ENCODE peak calls at places on chromosomes 16 and 17, in four cellular contexts. M is CD8-positive, alpha-beta memory T cell; F is choroid plexus epithelial cell; O is iris pigment epithelial cell. Z is an unnamed sample.
A peak's percentile ranks its signal among the peaks of the same experiment; 100 is the strongest.

GRCh38 chr16:64253114-64253513 is 868.7 kb downstream of the CDH11 start:
- DNase-seq in O (no peak), M (no peak), F (no peak), Z (peak; percentile 3)

GRCh38 chr17:60601443-60602384 is 1.7 kb downstream of the PPM1D start:
- DNase-seq in M (peak; percentile 36), O (peak; percentile 82), F (peak; percentile 90), Z (peak; percentile 90)

GRCh38 chr16:62829615-62830014 is 793.4 kb upstream of the CDH8 start:
- DNase-seq in O (no peak), F (no peak), M (no peak), Z (no peak)

GRCh38 chr17:28705074-28705659 is 6.5 kb downstream of the PROCA1 start:
- DNase-seq in M (no peak), F (no peak), O (no peak), Z (no peak)

GRCh38 chr16:50281391-50282009 is 15.1 kb downstream of the ADCY7 start:
- DNase-seq in O (no peak), F (no peak), M (no peak), Z (no peak)

GRCh38 chr16:87216148-87216823 is 100.9 kb downstream of the C16orf95 start:
- DNase-seq in M (no peak), F (no peak), O (no peak), Z (no peak)

GRCh38 chr17:71251276-71251675 is 869.5 kb upstream of the SOX9 start:
- DNase-seq in M (no peak), O (peak; percentile 19), F (peak; percentile 57), Z (no peak)

GRCh38 chr16:61576476-61576875 is 459.8 kb downstream of the CDH8 start:
- DNase-seq in M (no peak), F (no peak), O (no peak), Z (no peak)

GRCh38 chr17:36213695-36214094 is 2.8 kb downstream of the CCL4L2 start:
- DNase-seq in O (no peak), F (no peak), M (no peak), Z (no peak)

GRCh38 chr17:57433396-57433944 is 177.1 kb downstream of the MSI2 start:
- DNase-seq in F (no peak), M (no peak), O (no peak), Z (no peak)

GRCh38 chr16:11010576-11011221 is 66.3 kb downstream of the CLEC16A start:
- DNase-seq in O (no peak), M (no peak), F (no peak), Z (peak; percentile 30)

GRCh38 chr16:50263940-50264929 is 2.1 kb upstream of the ADCY7 start:
- DNase-seq in F (no peak), O (no peak), M (no peak), Z (peak; percentile 53)

GRCh38 chr16:85491798-85492616 is 121.1 kb upstream of the GSE1 start:
- DNase-seq in F (no peak), O (peak; percentile 14), M (peak; percentile 16), Z (peak; percentile 28)

GRCh38 chr17:67376892-67377726 is at the start of gene PITPNC1:
- DNase-seq in O (peak; percentile 92), F (peak; percentile 86), M (peak; percentile 88), Z (peak; percentile 92)

GRCh38 chr16:66935319-66936011 is at the start of gene CES2:
- DNase-seq in F (peak; percentile 17), O (peak; percentile 35), M (no peak), Z (peak; percentile 40)

GRCh38 chr17:4161560-4162221 is 18.7 kb downstream of the CYB5D2 start:
- DNase-seq in F (peak; percentile 32), O (peak; percentile 43), M (no peak), Z (no peak)

GRCh38 chr17:77465358-77466041 is 324.7 kb downstream of the SEC14L1 start:
- DNase-seq in F (peak; percentile 74), M (peak; percentile 86), O (peak; percentile 78), Z (peak; percentile 79)

GRCh38 chr16:54175552-54176375 is 110.8 kb downstream of the IRX3 start:
- DNase-seq in O (peak; percentile 33), F (peak; percentile 46), M (no peak), Z (peak; percentile 8)

GRCh38 chr17:83193336-83194188 is 114.2 kb downstream of the METRNL start:
- DNase-seq in O (no peak), M (no peak), F (peak; percentile 57), Z (peak; percentile 37)

GRCh38 chr16:11896776-11897175 is 19.0 kb downstream of the GSPT1 start:
- DNase-seq in O (peak; percentile 87), M (no peak), F (peak; percentile 75), Z (peak; percentile 54)

GRCh38 chr16:54533856-54534490 is 247.4 kb upstream of the IRX3 start:
- DNase-seq in M (no peak), F (no peak), O (no peak), Z (no peak)

GRCh38 chr17:77354721-77355455 is 214.1 kb downstream of the SEC14L1 start:
- DNase-seq in M (no peak), O (peak; percentile 95), F (peak; percentile 84), Z (peak; percentile 94)

GRCh38 chr17:53428913-53429312 is 393.8 kb upstream of the KIF2B start:
- DNase-seq in O (no peak), F (no peak), M (no peak), Z (no peak)

GRCh38 chr17:76584427-76585047 is 1.1 kb downstream of the ST6GALNAC2 start:
- DNase-seq in F (no peak), M (no peak), O (no peak), Z (no peak)

GRCh38 chr17:1107777-1108559 is 71.8 kb downstream of the ABR start:
- DNase-seq in O (no peak), F (no peak), M (peak; percentile 25), Z (no peak)

GRCh38 chr16:84827131-84827574 is 7.4 kb downstream of the CRISPLD2 start:
- DNase-seq in F (peak; percentile 45), M (no peak), O (peak; percentile 45), Z (peak; percentile 54)

GRCh38 chr17:81832608-81833159 is 407 bp downstream of the MCRIP1 start:
- DNase-seq in M (peak; percentile 38), O (no peak), F (no peak), Z (peak; percentile 33)

GRCh38 chr16:63612462-63613227 is 1509.2 kb downstream of the CDH11 start:
- DNase-seq in O (no peak), M (no peak), F (no peak), Z (no peak)

GRCh38 chr16:2596747-2597559 is 59.1 kb downstream of the PDPK1 start:
- DNase-seq in M (no peak), F (no peak), O (no peak), Z (no peak)

GRCh38 chr17:36089888-36090836 is at the start of gene CCL3:
- DNase-seq in F (no peak), O (no peak), M (no peak), Z (peak; percentile 6)

GRCh38 chr17:76686538-76687277 is 24.1 kb downstream of the MXRA7 start:
- DNase-seq in O (no peak), F (no peak), M (no peak), Z (no peak)